ENCODE peak calls at places on chromosomes 13 and 19, in six cellular contexts. One of them, this sample, is unnamed.
A peak's percentile ranks its signal among the peaks of the same experiment; 100 is the strongest.

GRCh38 chr13:66040506-66040905 is 1189.6 kb downstream of the PCDH9 start:
- DNase-seq in IMR-90: no peak
- DNase-seq in mesenchymal stem cell: peak; percentile 6
- DNase-seq in H9: no peak
- DNase-seq in H1: no peak
- DNase-seq in trophoblast cell: no peak
- DNase-seq in this sample: no peak

GRCh38 chr19:17200408-17201079 is 14.6 kb upstream of the USE1 start:
- DNase-seq in IMR-90: no peak
- DNase-seq in mesenchymal stem cell: no peak
- DNase-seq in H9: no peak
- DNase-seq in H1: no peak
- DNase-seq in trophoblast cell: no peak
- DNase-seq in this sample: no peak

GRCh38 chr19:40805258-40805868 is 6.4 kb downstream of the EGLN2 start:
- DNase-seq in IMR-90: no peak
- DNase-seq in mesenchymal stem cell: no peak
- DNase-seq in H9: no peak
- DNase-seq in H1: no peak
- DNase-seq in trophoblast cell: no peak
- DNase-seq in this sample: no peak

GRCh38 chr19:2338751-2339643 is 10.5 kb downstream of the SPPL2B start:
- DNase-seq in IMR-90: no peak
- DNase-seq in mesenchymal stem cell: no peak
- DNase-seq in H9: no peak
- DNase-seq in H1: no peak
- DNase-seq in trophoblast cell: no peak
- DNase-seq in this sample: no peak

GRCh38 chr19:41887711-41888382 is 4.9 kb downstream of the ARHGEF1 start:
- DNase-seq in IMR-90: peak; percentile 64
- DNase-seq in mesenchymal stem cell: peak; percentile 20
- DNase-seq in H9: peak; percentile 92
- DNase-seq in H1: peak; percentile 74
- DNase-seq in trophoblast cell: peak; percentile 91
- DNase-seq in this sample: no peak

GRCh38 chr13:35512271-35512920 is 35.9 kb upstream of the MAB21L1 start:
- DNase-seq in IMR-90: peak; percentile 90
- DNase-seq in mesenchymal stem cell: peak; percentile 9
- DNase-seq in H9: no peak
- DNase-seq in H1: no peak
- DNase-seq in trophoblast cell: no peak
- DNase-seq in this sample: no peak

GRCh38 chr13:46609052-46609451 is 56.1 kb downstream of the LRCH1 start:
- DNase-seq in IMR-90: no peak
- DNase-seq in mesenchymal stem cell: no peak
- DNase-seq in H9: no peak
- DNase-seq in H1: no peak
- DNase-seq in trophoblast cell: no peak
- DNase-seq in this sample: no peak

GRCh38 chr19:3034845-3035541 is 5.9 kb upstream of the TLE2 start:
- DNase-seq in IMR-90: peak; percentile 35
- DNase-seq in mesenchymal stem cell: peak; percentile 76
- DNase-seq in H9: no peak
- DNase-seq in H1: peak; percentile 53
- DNase-seq in trophoblast cell: no peak
- DNase-seq in this sample: no peak

GRCh38 chr13:99425485-99426341 is 75.6 kb upstream of the TM9SF2 start:
- DNase-seq in IMR-90: no peak
- DNase-seq in mesenchymal stem cell: no peak
- DNase-seq in H9: peak; percentile 24
- DNase-seq in H1: no peak
- DNase-seq in trophoblast cell: no peak
- DNase-seq in this sample: no peak

GRCh38 chr19:55440411-55441105 is 2.5 kb downstream of the SHISA7 start:
- DNase-seq in IMR-90: no peak
- DNase-seq in mesenchymal stem cell: no peak
- DNase-seq in H9: peak; percentile 90
- DNase-seq in H1: peak; percentile 96
- DNase-seq in trophoblast cell: no peak
- DNase-seq in this sample: no peak

GRCh38 chr19:7515471-7516226 is at the start of gene ZNF358:
- DNase-seq in IMR-90: peak; percentile 46
- DNase-seq in mesenchymal stem cell: peak; percentile 68
- DNase-seq in H9: peak; percentile 84
- DNase-seq in H1: peak; percentile 88
- DNase-seq in trophoblast cell: peak; percentile 30
- DNase-seq in this sample: peak; percentile 76

GRCh38 chr13:109789262-109789661 is 2.9 kb upstream of the IRS2 start:
- DNase-seq in IMR-90: no peak
- DNase-seq in mesenchymal stem cell: no peak
- DNase-seq in H9: no peak
- DNase-seq in H1: no peak
- DNase-seq in trophoblast cell: no peak
- DNase-seq in this sample: no peak

GRCh38 chr13:75792526-75793187 is 156.5 kb downstream of the LMO7 start:
- DNase-seq in IMR-90: peak; percentile 56
- DNase-seq in mesenchymal stem cell: peak; percentile 59
- DNase-seq in H9: no peak
- DNase-seq in H1: no peak
- DNase-seq in trophoblast cell: peak; percentile 76
- DNase-seq in this sample: no peak

GRCh38 chr19:18438331-18439024 is 545 bp upstream of the ISYNA1 start:
- DNase-seq in IMR-90: no peak
- DNase-seq in mesenchymal stem cell: peak; percentile 74
- DNase-seq in H9: peak; percentile 73
- DNase-seq in H1: peak; percentile 78
- DNase-seq in trophoblast cell: peak; percentile 54
- DNase-seq in this sample: no peak

GRCh38 chr13:110435331-110435730 is 126.2 kb downstream of the RAB20 start:
- DNase-seq in IMR-90: no peak
- DNase-seq in mesenchymal stem cell: no peak
- DNase-seq in H9: no peak
- DNase-seq in H1: no peak
- DNase-seq in trophoblast cell: no peak
- DNase-seq in this sample: no peak

GRCh38 chr19:3184847-3185481 is 766 bp upstream of the NCLN start:
- DNase-seq in IMR-90: no peak
- DNase-seq in mesenchymal stem cell: no peak
- DNase-seq in H9: no peak
- DNase-seq in H1: no peak
- DNase-seq in trophoblast cell: no peak
- DNase-seq in this sample: no peak

GRCh38 chr19:54882758-54883157 is 8.7 kb downstream of the FCAR start:
- DNase-seq in IMR-90: no peak
- DNase-seq in mesenchymal stem cell: no peak
- DNase-seq in H9: no peak
- DNase-seq in H1: no peak
- DNase-seq in trophoblast cell: no peak
- DNase-seq in this sample: no peak

GRCh38 chr13:109151696-109152095 is 522.3 kb downstream of the MYO16 start:
- DNase-seq in IMR-90: no peak
- DNase-seq in mesenchymal stem cell: peak; percentile 85
- DNase-seq in H9: no peak
- DNase-seq in H1: no peak
- DNase-seq in trophoblast cell: no peak
- DNase-seq in this sample: no peak

GRCh38 chr13:98089246-98089645 is 53.6 kb upstream of the FARP1 start:
- DNase-seq in IMR-90: peak; percentile 76
- DNase-seq in mesenchymal stem cell: peak; percentile 47
- DNase-seq in H9: no peak
- DNase-seq in H1: no peak
- DNase-seq in trophoblast cell: no peak
- DNase-seq in this sample: no peak

GRCh38 chr13:87622921-87623320 is 48.2 kb upstream of the SLITRK5 start:
- DNase-seq in IMR-90: no peak
- DNase-seq in mesenchymal stem cell: no peak
- DNase-seq in H9: no peak
- DNase-seq in H1: no peak
- DNase-seq in trophoblast cell: no peak
- DNase-seq in this sample: no peak

GRCh38 chr13:39737047-39737446 is 81.6 kb downstream of the COG6 start:
- DNase-seq in IMR-90: no peak
- DNase-seq in mesenchymal stem cell: no peak
- DNase-seq in H9: no peak
- DNase-seq in H1: no peak
- DNase-seq in trophoblast cell: no peak
- DNase-seq in this sample: no peak

GRCh38 chr19:13012690-13013608 is 17.7 kb downstream of the NFIX start:
- DNase-seq in IMR-90: peak; percentile 63
- DNase-seq in mesenchymal stem cell: peak; percentile 57
- DNase-seq in H9: peak; percentile 58
- DNase-seq in H1: no peak
- DNase-seq in trophoblast cell: peak; percentile 13
- DNase-seq in this sample: no peak

GRCh38 chr19:8827277-8827676 is 4.8 kb downstream of the ZNF558 start:
- DNase-seq in IMR-90: no peak
- DNase-seq in mesenchymal stem cell: no peak
- DNase-seq in H9: no peak
- DNase-seq in H1: no peak
- DNase-seq in trophoblast cell: no peak
- DNase-seq in this sample: no peak

GRCh38 chr19:56110515-56111448 is 10.3 kb downstream of the ZNF787 start:
- DNase-seq in IMR-90: peak; percentile 39
- DNase-seq in mesenchymal stem cell: peak; percentile 65
- DNase-seq in H9: no peak
- DNase-seq in H1: no peak
- DNase-seq in trophoblast cell: no peak
- DNase-seq in this sample: no peak

GRCh38 chr19:34241513-34242337 is 12.6 kb upstream of the GARRE1 start:
- DNase-seq in IMR-90: no peak
- DNase-seq in mesenchymal stem cell: no peak
- DNase-seq in H9: peak; percentile 92
- DNase-seq in H1: peak; percentile 83
- DNase-seq in trophoblast cell: peak; percentile 87
- DNase-seq in this sample: no peak

GRCh38 chr19:57947088-57947418 is 453 bp downstream of the ZNF256 start:
- DNase-seq in IMR-90: no peak
- DNase-seq in mesenchymal stem cell: peak; percentile 7
- DNase-seq in H9: no peak
- DNase-seq in H1: no peak
- DNase-seq in trophoblast cell: no peak
- DNase-seq in this sample: no peak
- H2AK5ac ChIP-seq in IMR-90: no peak overlapping the region
- H2AK5ac ChIP-seq in mesenchymal stem cell: no peak overlapping the region
- H2AK5ac ChIP-seq in H9: no peak overlapping the region
- H2AK5ac ChIP-seq in H1: peak overlapping the region; percentile 19
- H2AK5ac ChIP-seq in trophoblast cell: peak overlapping the region; percentile 20
- H2AK5ac ChIP-seq in this sample: peak overlapping the region; percentile 88

DNA sequence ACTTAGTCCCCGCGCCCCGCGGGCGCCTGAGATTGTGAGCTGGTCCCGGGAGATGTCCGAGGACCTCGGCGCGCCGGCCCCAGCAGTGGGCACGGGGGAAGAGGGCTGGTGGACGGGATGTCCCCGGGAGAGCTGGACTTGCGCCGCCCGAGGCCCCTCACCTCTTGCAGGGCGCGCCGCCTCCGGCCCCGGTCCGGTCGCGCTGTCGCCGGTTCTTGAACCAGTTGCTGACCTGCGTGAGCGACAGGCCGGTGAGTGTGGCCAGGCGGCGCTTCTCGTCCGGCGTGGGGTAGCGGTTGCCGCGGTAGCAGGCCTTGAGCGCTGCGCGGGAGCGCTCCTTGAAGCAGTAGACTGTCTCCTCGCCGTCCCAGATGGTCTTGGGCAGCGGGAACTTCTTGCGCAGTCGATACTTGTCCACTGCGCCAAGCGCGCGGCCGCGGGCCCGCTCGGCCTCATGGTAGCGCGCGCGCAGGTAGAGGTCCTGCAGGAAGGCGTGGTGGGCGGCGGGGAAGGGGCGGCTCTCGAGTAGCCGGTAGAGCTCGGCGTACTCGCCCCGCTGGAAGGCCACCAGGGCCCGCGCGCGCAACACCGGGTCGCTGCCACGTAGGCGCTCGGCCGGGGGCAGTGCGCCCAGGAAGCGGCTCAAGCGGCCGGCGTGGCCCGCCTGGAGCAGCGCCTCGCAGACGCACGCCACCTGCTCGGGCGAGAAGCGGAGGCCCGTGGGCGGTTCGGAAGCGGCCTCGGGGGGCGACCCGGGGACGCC is 990 bp downstream of the SIX5 start:
- DNase-seq in IMR-90: peak; percentile 65
- DNase-seq in mesenchymal stem cell: peak; percentile 78
- DNase-seq in H9: peak; percentile 71
- DNase-seq in H1: peak; percentile 79
- DNase-seq in trophoblast cell: peak; percentile 60
- DNase-seq in this sample: peak; percentile 69
- H3K23ac ChIP-seq in IMR-90: peak overlapping the region; percentile 35
- H3K23ac ChIP-seq in mesenchymal stem cell: no peak overlapping the region
- H3K23ac ChIP-seq in H9: no peak overlapping the region
- H3K23ac ChIP-seq in H1: no peak overlapping the region
- H3K23ac ChIP-seq in trophoblast cell: no peak overlapping the region
- H3K23ac ChIP-seq in this sample: peak overlapping the region; percentile 100

GRCh38 chr19:46283771-46284170 is 13.1 kb upstream of the HIF3A start:
- DNase-seq in IMR-90: no peak
- DNase-seq in mesenchymal stem cell: no peak
- DNase-seq in H9: no peak
- DNase-seq in H1: no peak
- DNase-seq in trophoblast cell: no peak
- DNase-seq in this sample: no peak

GRCh38 chr19:46284635-46285034 is 12.2 kb upstream of the HIF3A start:
- DNase-seq in IMR-90: no peak
- DNase-seq in mesenchymal stem cell: no peak
- DNase-seq in H9: no peak
- DNase-seq in H1: no peak
- DNase-seq in trophoblast cell: no peak
- DNase-seq in this sample: no peak

DNA sequence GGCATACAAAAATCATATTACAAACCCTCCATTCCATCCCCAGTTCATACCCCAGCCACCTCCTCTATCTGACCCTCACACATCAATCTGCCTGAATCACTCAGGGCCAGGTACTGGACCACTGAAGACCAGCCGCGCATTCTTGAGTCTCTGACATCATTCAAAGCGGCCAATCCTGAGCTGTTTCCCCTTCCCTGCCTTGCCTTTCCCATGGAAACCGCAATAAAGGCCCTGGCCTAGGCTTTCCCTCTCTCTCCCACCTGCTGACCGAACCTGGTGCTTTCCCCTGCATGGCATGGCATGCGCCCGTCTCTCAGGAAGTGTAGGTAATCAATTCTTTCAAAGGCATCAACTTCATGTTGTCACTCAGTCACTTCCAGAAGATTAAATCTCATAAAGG is 17.7 kb upstream of the HIF3A start:
- DNase-seq in IMR-90: no peak
- DNase-seq in mesenchymal stem cell: no peak
- DNase-seq in H9: no peak
- DNase-seq in H1: no peak
- DNase-seq in trophoblast cell: no peak
- DNase-seq in this sample: no peak
- H4K91ac ChIP-seq in IMR-90: no peak overlapping the region
- H4K91ac ChIP-seq in mesenchymal stem cell: peak overlapping the region; percentile 28
- H4K91ac ChIP-seq in H9: no peak overlapping the region
- H4K91ac ChIP-seq in H1: peak overlapping the region; percentile 34
- H4K91ac ChIP-seq in trophoblast cell: peak overlapping the region; percentile 64
- H4K91ac ChIP-seq in this sample: no peak overlapping the region

DNA sequence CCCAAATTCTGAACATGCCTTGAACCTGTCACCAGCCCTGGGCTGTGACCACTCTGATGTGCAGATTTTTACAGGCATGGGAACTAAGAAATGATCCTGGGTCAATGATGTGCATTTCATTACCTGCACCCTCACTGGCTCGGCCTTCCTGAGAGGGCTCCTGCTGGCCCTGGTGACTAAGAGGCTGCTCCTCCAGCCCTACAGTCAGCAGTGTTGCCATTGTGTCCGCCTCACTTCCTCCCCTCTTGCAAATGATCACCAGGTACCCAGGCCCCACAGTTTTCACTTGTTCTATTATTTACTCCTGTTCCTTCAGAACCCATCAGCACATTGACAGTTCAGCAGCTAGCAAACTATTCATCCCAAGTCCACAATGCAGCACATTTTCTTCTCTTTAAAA is 29.4 kb downstream of the STARD13 start:
- DNase-seq in IMR-90: no peak
- DNase-seq in mesenchymal stem cell: no peak
- DNase-seq in H9: no peak
- DNase-seq in H1: no peak
- DNase-seq in trophoblast cell: no peak
- DNase-seq in this sample: no peak
- H2AK5ac ChIP-seq in IMR-90: no peak overlapping the region
- H2AK5ac ChIP-seq in mesenchymal stem cell: no peak overlapping the region
- H2AK5ac ChIP-seq in H9: no peak overlapping the region
- H2AK5ac ChIP-seq in H1: no peak overlapping the region
- H2AK5ac ChIP-seq in trophoblast cell: no peak overlapping the region
- H2AK5ac ChIP-seq in this sample: no peak overlapping the region